ENCODE peak calls at places on chromosomes 6 and 20, in ten cellular contexts. O is cardiac fibroblast; G is hepatocyte; R is cardiac muscle cell; D is MCF 10A; H is hippocampal formation; C is naive thymus-derived CD8-positive, alpha-beta T cell; L is activated naive CD8-positive, alpha-beta T cell treated with anti-CD3 and anti-CD28 coated beads, Interleukin-2, amount 10 ng/mL, durations not matched to agents 7 days and 5 days; Z is kidney glomerular epithelial cell; Y is CD8-positive, alpha-beta T cell. V is an unnamed sample.

GRCh38 chr20:63006611-63007471 is at the start of gene BHLHE23:
- DNase-seq in Z (no peak), H (no peak), L (peak), G (peak), D (no peak), O (no peak), Y (no peak), R (peak), C (no peak), V (peak)

GRCh38 chr6:53033764-53034163 is 31.4 kb upstream of the FBXO9 start:
- DNase-seq in R (no peak), Y (no peak), O (peak), C (no peak), H (no peak), G (no peak), D (no peak), L (no peak), Z (peak), V (no peak)

GRCh38 chr6:156883497-156884252 is 106.5 kb downstream of the ARID1B start:
- DNase-seq in O (no peak), R (no peak), G (peak), D (no peak), C (peak), L (no peak), H (no peak), Y (no peak), Z (no peak), V (peak)

GRCh38 chr6:163958646-163959045 is 544.1 kb downstream of the QKI start:
- DNase-seq in C (no peak), O (peak), L (no peak), Z (no peak), Y (no peak), H (no peak), R (peak), G (no peak), D (no peak), V (no peak)

GRCh38 chr6:105677671-105678475 is 275.0 kb upstream of the PREP start:
- DNase-seq in C (no peak), R (no peak), O (no peak), Z (no peak), D (no peak), Y (no peak), H (no peak), L (no peak), G (no peak), V (no peak)

GRCh38 chr6:30759575-30760239 is 15.4 kb upstream of the IER3 start:
- DNase-seq in Z (peak), L (no peak), H (no peak), G (peak), O (peak), Y (no peak), D (no peak), R (peak), C (no peak), V (no peak)

GRCh38 chr6:43271944-43272343 is 26.1 kb upstream of the SLC22A7 start:
- DNase-seq in Z (no peak), H (no peak), D (no peak), R (no peak), C (no peak), Y (no peak), O (no peak), G (no peak), L (no peak), V (no peak)

GRCh38 chr6:129269891-129270290 is 387.0 kb downstream of the LAMA2 start:
- DNase-seq in H (no peak), G (no peak), Z (no peak), R (no peak), Y (no peak), D (no peak), O (no peak), C (no peak), L (no peak), V (no peak)

GRCh38 chr20:47305667-47306066 is 50.8 kb downstream of the ZMYND8 start:
- DNase-seq in O (peak), Y (no peak), D (peak), R (no peak), H (no peak), C (no peak), Z (no peak), L (no peak), G (no peak), V (no peak)